ENCODE peak calls at places on chromosomes 5 and 9, in six cellular contexts. One of them, this sample, is unnamed.

GRCh38 chr5:172777381-172778222 is 6.6 kb upstream of the DUSP1 start:
- DNase-seq in H9: no peak
- DNase-seq in cardiac fibroblast: peak
- DNase-seq in mammary epithelial cell: peak
- DNase-seq in IMR-90: peak
- DNase-seq in cerebellar cortex: peak
- DNase-seq in this sample: peak

GRCh38 chr9:75200892-75201470 is 112.7 kb downstream of the OSTF1 start:
- DNase-seq in IMR-90: peak
- DNase-seq in cardiac fibroblast: peak
- DNase-seq in H9: no peak
- DNase-seq in mammary epithelial cell: peak
- DNase-seq in cerebellar cortex: peak
- DNase-seq in this sample: peak

GRCh38 chr9:133506653-133507038 is 18.1 kb downstream of the MYMK start:
- DNase-seq in cardiac fibroblast: peak
- DNase-seq in IMR-90: peak
- DNase-seq in mammary epithelial cell: no peak
- DNase-seq in H9: no peak
- DNase-seq in cerebellar cortex: no peak
- DNase-seq in this sample: no peak

GRCh38 chr9:104843644-104844226 is 79.8 kb downstream of the NIPSNAP3B start:
- DNase-seq in cerebellar cortex: no peak
- DNase-seq in IMR-90: no peak
- DNase-seq in cardiac fibroblast: no peak
- DNase-seq in H9: no peak
- DNase-seq in mammary epithelial cell: no peak
- DNase-seq in this sample: no peak

GRCh38 chr5:139275536-139276297 is 17.8 kb upstream of the MATR3 start:
- DNase-seq in mammary epithelial cell: peak
- DNase-seq in H9: no peak
- DNase-seq in cerebellar cortex: no peak
- DNase-seq in cardiac fibroblast: no peak
- DNase-seq in IMR-90: no peak
- DNase-seq in this sample: peak

GRCh38 chr9:131045300-131046092 is 36.5 kb downstream of the LAMC3 start:
- DNase-seq in cerebellar cortex: no peak
- DNase-seq in IMR-90: no peak
- DNase-seq in H9: no peak
- DNase-seq in cardiac fibroblast: peak
- DNase-seq in mammary epithelial cell: no peak
- DNase-seq in this sample: no peak

GRCh38 chr5:66828551-66829421 is 232.6 kb downstream of the MAST4 start:
- DNase-seq in mammary epithelial cell: peak
- DNase-seq in cerebellar cortex: peak
- DNase-seq in IMR-90: peak
- DNase-seq in H9: peak
- DNase-seq in cardiac fibroblast: peak
- DNase-seq in this sample: peak

GRCh38 chr9:32011049-32011448 is 373.4 kb upstream of the ACO1 start:
- DNase-seq in mammary epithelial cell: no peak
- DNase-seq in H9: no peak
- DNase-seq in IMR-90: no peak
- DNase-seq in cardiac fibroblast: no peak
- DNase-seq in cerebellar cortex: no peak
- DNase-seq in this sample: no peak

GRCh38 chr9:38437193-38437823 is 13.1 kb upstream of the IGFBPL1 start:
- DNase-seq in cardiac fibroblast: peak
- DNase-seq in mammary epithelial cell: no peak
- DNase-seq in IMR-90: peak
- DNase-seq in H9: no peak
- DNase-seq in cerebellar cortex: no peak
- DNase-seq in this sample: peak

GRCh38 chr5:109242518-109242917 is 167.3 kb downstream of the PJA2 start:
- DNase-seq in H9: no peak
- DNase-seq in IMR-90: no peak
- DNase-seq in cardiac fibroblast: no peak
- DNase-seq in cerebellar cortex: no peak
- DNase-seq in mammary epithelial cell: peak
- DNase-seq in this sample: no peak

GRCh38 chr9:114697951-114698351 is 16.0 kb upstream of the TEX48 start:
- DNase-seq in cerebellar cortex: no peak
- DNase-seq in IMR-90: no peak
- DNase-seq in mammary epithelial cell: no peak
- DNase-seq in cardiac fibroblast: no peak
- DNase-seq in H9: no peak
- DNase-seq in this sample: no peak